ENCODE peak calls at places on chromosome 19, in ten cellular contexts. One of them, this sample, is unnamed.

GRCh38 chr19:38843175-38843758 is 6.5 kb downstream of the HNRNPL start:
- DNase-seq in AG09309: no peak
- DNase-seq in fibroblast of lung: no peak
- DNase-seq in testis: no peak
- DNase-seq in BE2C: no peak
- DNase-seq in BJ: no peak
- DNase-seq in PC-9: no peak
- DNase-seq in esophagus squamous epithelium: no peak
- DNase-seq in PC-3: no peak
- DNase-seq in epithelial cell of esophagus: no peak
- DNase-seq in this sample: no peak

GRCh38 chr19:47832723-47833122 is 11.0 kb downstream of the CRX start:
- DNase-seq in AG09309: no peak
- DNase-seq in fibroblast of lung: no peak
- DNase-seq in testis: no peak
- DNase-seq in BE2C: no peak
- DNase-seq in BJ: no peak
- DNase-seq in PC-9: no peak
- DNase-seq in esophagus squamous epithelium: no peak
- DNase-seq in PC-3: no peak
- DNase-seq in epithelial cell of esophagus: no peak
- DNase-seq in this sample: no peak

GRCh38 chr19:7953576-7953975 is 10.1 kb upstream of the TIMM44 start:
- DNase-seq in AG09309: no peak
- DNase-seq in fibroblast of lung: no peak
- DNase-seq in testis: no peak
- DNase-seq in BE2C: no peak
- DNase-seq in BJ: no peak
- DNase-seq in PC-9: no peak
- DNase-seq in esophagus squamous epithelium: no peak
- DNase-seq in PC-3: no peak
- DNase-seq in epithelial cell of esophagus: no peak
- DNase-seq in this sample: no peak

GRCh38 chr19:37790244-37790925 is 11.0 kb upstream of the ZNF573 start:
- DNase-seq in AG09309: no peak
- DNase-seq in fibroblast of lung: no peak
- DNase-seq in testis: peak
- DNase-seq in BE2C: no peak
- DNase-seq in BJ: no peak
- DNase-seq in PC-9: no peak
- DNase-seq in esophagus squamous epithelium: no peak
- DNase-seq in PC-3: no peak
- DNase-seq in epithelial cell of esophagus: no peak
- DNase-seq in this sample: no peak

GRCh38 chr19:51224163-51224641 is 678 bp upstream of the CD33 start:
- DNase-seq in AG09309: no peak
- DNase-seq in fibroblast of lung: no peak
- DNase-seq in testis: no peak
- DNase-seq in BE2C: no peak
- DNase-seq in BJ: no peak
- DNase-seq in PC-9: no peak
- DNase-seq in esophagus squamous epithelium: no peak
- DNase-seq in PC-3: no peak
- DNase-seq in epithelial cell of esophagus: no peak
- DNase-seq in this sample: no peak

GRCh38 chr19:47514151-47514868 is 553 bp downstream of the NAPA start:
- DNase-seq in AG09309: no peak
- DNase-seq in fibroblast of lung: no peak
- DNase-seq in testis: no peak
- DNase-seq in BE2C: no peak
- DNase-seq in BJ: no peak
- DNase-seq in PC-9: no peak
- DNase-seq in esophagus squamous epithelium: no peak
- DNase-seq in PC-3: no peak
- DNase-seq in epithelial cell of esophagus: no peak
- DNase-seq in this sample: no peak

GRCh38 chr19:19134687-19135158 is 3.6 kb downstream of the TMEM161A start:
- DNase-seq in AG09309: no peak
- DNase-seq in fibroblast of lung: no peak
- DNase-seq in testis: peak
- DNase-seq in BE2C: no peak
- DNase-seq in BJ: no peak
- DNase-seq in PC-9: no peak
- DNase-seq in esophagus squamous epithelium: no peak
- DNase-seq in PC-3: no peak
- DNase-seq in epithelial cell of esophagus: no peak
- DNase-seq in this sample: no peak

GRCh38 chr19:35397064-35397463 is 26.2 kb downstream of the GPR42 start:
- DNase-seq in AG09309: no peak
- DNase-seq in fibroblast of lung: no peak
- DNase-seq in testis: no peak
- DNase-seq in BE2C: peak
- DNase-seq in BJ: no peak
- DNase-seq in PC-9: no peak
- DNase-seq in esophagus squamous epithelium: no peak
- DNase-seq in PC-3: no peak
- DNase-seq in epithelial cell of esophagus: no peak
- DNase-seq in this sample: no peak

GRCh38 chr19:20035935-20036334 is 3.4 kb downstream of the ZNF682 start:
- DNase-seq in AG09309: no peak
- DNase-seq in fibroblast of lung: no peak
- DNase-seq in testis: no peak
- DNase-seq in BE2C: no peak
- DNase-seq in BJ: no peak
- DNase-seq in PC-9: no peak
- DNase-seq in esophagus squamous epithelium: no peak
- DNase-seq in PC-3: no peak
- DNase-seq in epithelial cell of esophagus: no peak
- DNase-seq in this sample: no peak

GRCh38 chr19:54478677-54479266 is 5.7 kb upstream of the CDC42EP5 start:
- DNase-seq in AG09309: no peak
- DNase-seq in fibroblast of lung: peak
- DNase-seq in testis: no peak
- DNase-seq in BE2C: no peak
- DNase-seq in BJ: no peak
- DNase-seq in PC-9: peak
- DNase-seq in esophagus squamous epithelium: no peak
- DNase-seq in PC-3: peak
- DNase-seq in epithelial cell of esophagus: peak
- DNase-seq in this sample: no peak

GRCh38 chr19:54475706-54476105 is 2.6 kb upstream of the CDC42EP5 start:
- DNase-seq in AG09309: no peak
- DNase-seq in fibroblast of lung: no peak
- DNase-seq in testis: no peak
- DNase-seq in BE2C: no peak
- DNase-seq in BJ: no peak
- DNase-seq in PC-9: no peak
- DNase-seq in esophagus squamous epithelium: no peak
- DNase-seq in PC-3: no peak
- DNase-seq in epithelial cell of esophagus: no peak
- DNase-seq in this sample: no peak

GRCh38 chr19:54480048-54480447 is 7.0 kb upstream of the CDC42EP5 start:
- DNase-seq in AG09309: no peak
- DNase-seq in fibroblast of lung: no peak
- DNase-seq in testis: no peak
- DNase-seq in BE2C: no peak
- DNase-seq in BJ: no peak
- DNase-seq in PC-9: peak
- DNase-seq in esophagus squamous epithelium: no peak
- DNase-seq in PC-3: no peak
- DNase-seq in epithelial cell of esophagus: no peak
- DNase-seq in this sample: no peak

GRCh38 chr19:54473983-54474382 is 887 bp upstream of the CDC42EP5 start:
- DNase-seq in AG09309: no peak
- DNase-seq in fibroblast of lung: no peak
- DNase-seq in testis: no peak
- DNase-seq in BE2C: no peak
- DNase-seq in BJ: no peak
- DNase-seq in PC-9: no peak
- DNase-seq in esophagus squamous epithelium: no peak
- DNase-seq in PC-3: no peak
- DNase-seq in epithelial cell of esophagus: no peak
- DNase-seq in this sample: no peak

GRCh38 chr19:54477650-54478049 is 4.6 kb upstream of the CDC42EP5 start:
- DNase-seq in AG09309: no peak
- DNase-seq in fibroblast of lung: no peak
- DNase-seq in testis: no peak
- DNase-seq in BE2C: no peak
- DNase-seq in BJ: no peak
- DNase-seq in PC-9: peak
- DNase-seq in esophagus squamous epithelium: no peak
- DNase-seq in PC-3: peak
- DNase-seq in epithelial cell of esophagus: no peak
- DNase-seq in this sample: no peak
- TF ChIP-seq CTCF in AG09309: no peak
- TF ChIP-seq CTCF in fibroblast of lung: no peak
- TF ChIP-seq CTCF in testis: no peak
- TF ChIP-seq CTCF in BE2C: peak
- TF ChIP-seq CTCF in BJ: peak
- TF ChIP-seq CTCF in PC-9: no peak
- TF ChIP-seq CTCF in esophagus squamous epithelium: no peak
- TF ChIP-seq CTCF in PC-3: peak
- TF ChIP-seq CTCF in epithelial cell of esophagus: peak
- TF ChIP-seq CTCF in this sample: no peak

GRCh38 chr19:22426901-22427300 is 4.8 kb upstream of the ZNF98 start:
- DNase-seq in AG09309: no peak
- DNase-seq in fibroblast of lung: no peak
- DNase-seq in testis: no peak
- DNase-seq in BE2C: no peak
- DNase-seq in BJ: no peak
- DNase-seq in PC-9: no peak
- DNase-seq in esophagus squamous epithelium: no peak
- DNase-seq in PC-3: no peak
- DNase-seq in epithelial cell of esophagus: no peak
- DNase-seq in this sample: no peak

GRCh38 chr19:22427587-22428298 is 5.6 kb upstream of the ZNF98 start:
- DNase-seq in AG09309: no peak
- DNase-seq in fibroblast of lung: no peak
- DNase-seq in testis: peak
- DNase-seq in BE2C: no peak
- DNase-seq in BJ: no peak
- DNase-seq in PC-9: no peak
- DNase-seq in esophagus squamous epithelium: no peak
- DNase-seq in PC-3: no peak
- DNase-seq in epithelial cell of esophagus: no peak
- DNase-seq in this sample: no peak

DNA sequence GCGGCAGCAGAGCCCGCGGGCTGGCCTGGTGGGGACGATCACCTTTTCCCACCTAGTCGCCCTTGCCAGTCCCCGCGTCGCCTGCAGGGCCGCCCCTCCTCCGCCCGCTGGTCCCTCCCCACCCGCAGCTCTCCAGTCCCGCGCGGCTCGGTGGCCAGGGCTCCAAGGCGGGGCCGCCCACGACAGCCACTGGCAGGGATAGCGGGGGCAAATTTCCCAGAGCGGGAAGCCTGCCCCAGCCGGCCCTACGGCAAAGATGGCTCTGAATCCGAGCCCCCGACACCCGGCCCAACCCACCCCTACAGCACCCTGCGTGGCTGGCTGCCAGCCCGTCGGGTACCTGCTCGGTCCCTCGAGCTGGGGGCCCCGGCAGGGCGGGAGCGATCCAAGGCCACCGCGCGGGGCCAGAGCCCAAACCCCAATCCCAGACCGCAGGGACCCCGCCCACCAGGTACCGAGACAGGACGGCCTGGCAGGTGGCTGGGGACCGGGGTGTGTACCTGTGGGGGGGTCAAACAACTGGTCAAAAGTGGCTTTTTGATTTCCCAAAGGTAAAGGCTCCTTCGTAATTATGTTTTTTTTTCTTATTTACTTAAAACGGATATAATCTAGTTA is 6.3 kb upstream of the ZNF98 start:
- DNase-seq in AG09309: no peak
- DNase-seq in fibroblast of lung: no peak
- DNase-seq in testis: no peak
- DNase-seq in BE2C: no peak
- DNase-seq in BJ: no peak
- DNase-seq in PC-9: no peak
- DNase-seq in esophagus squamous epithelium: no peak
- DNase-seq in PC-3: no peak
- DNase-seq in epithelial cell of esophagus: no peak
- DNase-seq in this sample: no peak
- H3K4me3 ChIP-seq in AG09309: no peak
- H3K4me3 ChIP-seq in fibroblast of lung: no peak
- H3K4me3 ChIP-seq in testis: peak
- H3K4me3 ChIP-seq in BE2C: no peak
- H3K4me3 ChIP-seq in BJ: no peak
- H3K4me3 ChIP-seq in PC-9: no peak
- H3K4me3 ChIP-seq in esophagus squamous epithelium: no peak
- H3K4me3 ChIP-seq in PC-3: no peak
- H3K4me3 ChIP-seq in epithelial cell of esophagus: no peak
- H3K4me3 ChIP-seq in this sample: no peak

GRCh38 chr19:17522988-17523872 is 11.8 kb downstream of the PGLS start:
- DNase-seq in AG09309: no peak
- DNase-seq in fibroblast of lung: no peak
- DNase-seq in testis: peak
- DNase-seq in BE2C: no peak
- DNase-seq in BJ: no peak
- DNase-seq in PC-9: no peak
- DNase-seq in esophagus squamous epithelium: peak
- DNase-seq in PC-3: no peak
- DNase-seq in epithelial cell of esophagus: no peak
- DNase-seq in this sample: no peak
- TF ChIP-seq CTCF in AG09309: no peak
- TF ChIP-seq CTCF in fibroblast of lung: no peak
- TF ChIP-seq CTCF in testis: no peak
- TF ChIP-seq CTCF in BE2C: no peak
- TF ChIP-seq CTCF in BJ: no peak
- TF ChIP-seq CTCF in PC-9: no peak
- TF ChIP-seq CTCF in esophagus squamous epithelium: no peak
- TF ChIP-seq CTCF in PC-3: no peak
- TF ChIP-seq CTCF in epithelial cell of esophagus: no peak
- TF ChIP-seq CTCF in this sample: no peak

DNA sequence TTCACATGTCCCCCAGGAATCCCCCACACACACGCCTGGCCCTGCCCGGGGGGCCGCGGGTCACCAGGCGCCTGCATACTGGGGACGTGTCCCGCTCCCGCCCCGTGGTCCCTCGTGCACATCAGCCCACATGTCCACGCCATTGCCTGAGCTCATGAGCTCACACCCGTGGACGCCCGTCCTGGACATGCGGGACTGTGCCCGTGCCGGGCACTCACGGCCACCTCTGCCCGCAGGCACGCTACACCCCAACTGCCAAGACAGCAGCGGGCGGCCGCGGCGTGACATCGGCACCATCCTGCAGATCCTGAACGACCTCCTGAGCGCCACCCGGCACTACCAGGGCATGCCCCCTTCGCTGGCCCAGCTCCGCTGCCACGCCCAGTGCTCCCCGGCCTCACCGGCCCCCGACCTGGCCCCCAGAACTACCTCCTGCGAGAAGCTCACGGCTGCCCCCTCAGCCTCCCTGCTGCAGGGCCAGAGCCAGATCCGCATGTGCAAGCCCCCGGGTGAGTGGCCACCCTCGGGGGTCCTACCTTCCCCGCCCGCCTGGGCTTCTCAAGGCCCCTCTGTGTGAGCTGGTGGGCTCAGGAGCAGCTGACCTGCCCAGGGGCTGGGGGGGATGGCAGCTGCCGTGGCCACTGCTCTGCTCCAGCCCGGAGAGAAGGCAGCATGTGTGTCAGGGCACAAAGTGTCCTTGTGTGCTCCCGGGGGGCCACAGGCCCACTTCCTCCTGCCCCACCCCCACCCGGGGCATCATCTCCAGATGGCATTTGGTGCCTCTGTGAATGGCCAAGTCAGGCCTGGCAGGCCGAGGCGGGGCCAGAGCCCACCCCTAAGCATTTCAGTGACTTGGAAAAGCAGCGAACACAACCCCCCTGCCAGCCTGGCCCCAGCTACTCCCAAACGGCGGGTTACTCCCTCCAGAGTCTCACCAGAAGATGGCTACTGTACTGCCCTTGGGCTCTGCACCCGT is 7.1 kb downstream of the MIDN start:
- DNase-seq in AG09309: no peak
- DNase-seq in fibroblast of lung: no peak
- DNase-seq in testis: no peak
- DNase-seq in BE2C: no peak
- DNase-seq in BJ: no peak
- DNase-seq in PC-9: no peak
- DNase-seq in esophagus squamous epithelium: no peak
- DNase-seq in PC-3: no peak
- DNase-seq in epithelial cell of esophagus: no peak
- DNase-seq in this sample: no peak
- H3K4me3 ChIP-seq in AG09309: no peak
- H3K4me3 ChIP-seq in fibroblast of lung: no peak
- H3K4me3 ChIP-seq in testis: no peak
- H3K4me3 ChIP-seq in BE2C: no peak
- H3K4me3 ChIP-seq in BJ: no peak
- H3K4me3 ChIP-seq in PC-9: no peak
- H3K4me3 ChIP-seq in esophagus squamous epithelium: no peak
- H3K4me3 ChIP-seq in PC-3: no peak
- H3K4me3 ChIP-seq in epithelial cell of esophagus: no peak
- H3K4me3 ChIP-seq in this sample: no peak